ENCODE peak calls at places on chromosomes 5 and 9, in nine cellular contexts. X is NCI-H2171 treated with DMSO at 0.1 percent for 48 hours, V is EL, M is memory B cell, T is tibial nerve, H is heart left ventricle, J is NCI-H1092, A is SK-N-DZ, E is ovary. D is an unnamed sample.

GRCh38 chr9:14246951-14247350 is 67.0 kb downstream of the NFIB start:
- DNase-seq in X (no peak), V (no peak), M (no peak), T (no peak), H (no peak), J (no peak), A (no peak), E (no peak), D (no peak)

GRCh38 chr5:118984602-118985001 is 3.7 kb downstream of the DTWD2 start:
- DNase-seq in X (no peak), V (peak; percentile 75), M (no peak), T (no peak), H (no peak), J (no peak), A (no peak), E (no peak), D (no peak)

GRCh38 chr9:100011062-100011681 is 87.6 kb downstream of the ERP44 start:
- DNase-seq in X (peak; percentile 65), V (peak; percentile 43), M (no peak), T (no peak), H (no peak), J (no peak), A (peak; percentile 35), E (no peak), D (peak; percentile 20)

GRCh38 chr9:19787672-19788071 is 1.2 kb downstream of the SLC24A2 start:
- DNase-seq in X (no peak), V (no peak), M (no peak), T (no peak), H (no peak), J (no peak), A (no peak), E (no peak), D (no peak)

GRCh38 chr9:129569506-129570449 is 51.1 kb downstream of the C9orf50 start:
- DNase-seq in X (no peak), V (peak; percentile 54), M (no peak), T (no peak), H (no peak), J (peak; percentile 13), A (peak; percentile 64), E (peak; percentile 56), D (peak; percentile 87)

GRCh38 chr5:169945831-169946261 is 34.4 kb downstream of the INSYN2B start:
- DNase-seq in X (no peak), V (peak; percentile 91), M (no peak), T (peak; percentile 8), H (peak; percentile 18), J (peak; percentile 49), A (no peak), E (peak; percentile 47), D (no peak)

GRCh38 chr9:85268024-85268610 is 473.6 kb downstream of the AGTPBP1 start:
- DNase-seq in X (no peak), V (no peak), M (no peak), T (no peak), H (no peak), J (no peak), A (no peak), E (no peak), D (no peak)

GRCh38 chr5:67306997-67307580 is 110.5 kb upstream of the CD180 start:
- DNase-seq in X (no peak), V (peak; percentile 37), M (no peak), T (peak; percentile 4), H (no peak), J (no peak), A (no peak), E (no peak), D (no peak)

GRCh38 chr9:3256571-3256970 is 269.2 kb downstream of the RFX3 start:
- DNase-seq in X (no peak), V (no peak), M (no peak), T (no peak), H (no peak), J (no peak), A (no peak), E (no peak), D (no peak)

GRCh38 chr5:14211818-14212799 is 69.0 kb downstream of the TRIO start:
- DNase-seq in X (no peak), V (no peak), M (peak; percentile 45), T (no peak), H (no peak), J (no peak), A (no peak), E (no peak), D (no peak)

GRCh38 chr9:116276651-116277121 is 123.1 kb downstream of the PAPPA start:
- DNase-seq in X (no peak), V (no peak), M (no peak), T (no peak), H (no peak), J (no peak), A (peak; percentile 56), E (no peak), D (no peak)

GRCh38 chr5:72271696-72272095 is 48.3 kb downstream of the MRPS27 start:
- DNase-seq in X (peak; percentile 43), V (no peak), M (no peak), T (no peak), H (no peak), J (no peak), A (no peak), E (no peak), D (no peak)

GRCh38 chr9:113715086-113715485 is 161.0 kb upstream of the ZNF618 start:
- DNase-seq in X (no peak), V (peak; percentile 79), M (no peak), T (no peak), H (no peak), J (no peak), A (no peak), E (no peak), D (no peak)

GRCh38 chr5:84764227-84764626 is 379.5 kb upstream of the EDIL3 start:
- DNase-seq in X (no peak), V (no peak), M (no peak), T (no peak), H (no peak), J (no peak), A (no peak), E (no peak), D (no peak)

GRCh38 chr5:16484081-16484480 is 18.5 kb upstream of the ZNF622 start:
- DNase-seq in X (no peak), V (no peak), M (no peak), T (no peak), H (no peak), J (no peak), A (no peak), E (no peak), D (no peak)

D was measured in HuH-7.